ENCODE peak calls at places on chromosomes 3 and 15, in six cellular contexts. M is AG09309, I is transverse colon, H is astrocyte of the spinal cord, K is stomach, S is AG10803. D is an unnamed sample.

GRCh38 chr15:28921925-28922711 is 36.3 kb downstream of the APBA2 start:
- DNase-seq in M (no peak), I (no peak), H (no peak), K (no peak), S (no peak), D (no peak)

GRCh38 chr3:186307594-186307993 is 54.4 kb downstream of the DGKG start:
- DNase-seq in M (no peak), I (no peak), H (peak; percentile 55), K (no peak), S (peak; percentile 29), D (no peak)

GRCh38 chr15:48177875-48178611 is at the start of gene MYEF2:
- DNase-seq in M (no peak), I (peak; percentile 74), H (peak; percentile 75), K (peak; percentile 71), S (peak; percentile 62), D (no peak)

GRCh38 chr15:101615986-101616848 is 36.0 kb downstream of the TM2D3 start:
- DNase-seq in M (peak; percentile 52), I (peak; percentile 35), H (peak; percentile 68), K (peak; percentile 56), S (peak; percentile 78), D (no peak)

GRCh38 chr3:167559922-167560321 is 86.1 kb upstream of the SERPINI2 start:
- DNase-seq in M (no peak), I (no peak), H (no peak), K (no peak), S (no peak), D (no peak)

GRCh38 chr3:182920515-182921084 is 59.7 kb downstream of the DCUN1D1 start:
- DNase-seq in M (no peak), I (no peak), H (no peak), K (no peak), S (no peak), D (no peak)

GRCh38 chr3:137165117-137165806 is 207.5 kb downstream of the IL20RB start:
- DNase-seq in M (no peak), I (no peak), H (peak; percentile 35), K (no peak), S (peak; percentile 15), D (no peak)

GRCh38 chr3:14552041-14552648 is 12.0 kb upstream of the GRIP2 start:
- DNase-seq in M (no peak), I (no peak), H (no peak), K (no peak), S (no peak), D (no peak)

GRCh38 chr15:58629625-58630024 is 119.9 kb downstream of the ADAM10 start:
- DNase-seq in M (no peak), I (no peak), H (no peak), K (no peak), S (no peak), D (no peak)

GRCh38 chr3:46566040-46566631 is at the start of gene LRRC2:
- DNase-seq in M (peak; percentile 27), I (peak; percentile 42), H (peak; percentile 62), K (peak; percentile 73), S (peak; percentile 76), D (no peak)

GRCh38 chr3:118782755-118783202 is 251.9 kb downstream of the IGSF11 start:
- DNase-seq in M (no peak), I (no peak), H (no peak), K (no peak), S (no peak), D (no peak)

GRCh38 chr3:146589899-146590508 is 15.1 kb downstream of the PLSCR5 start:
- DNase-seq in M (no peak), I (peak; percentile 12), H (peak; percentile 65), K (no peak), S (peak; percentile 54), D (no peak)
- H3K4me3 ChIP-seq in M (no peak overlapping the region), I (no peak overlapping the region), H (no peak overlapping the region), K (no peak overlapping the region), S (no peak overlapping the region), D (no peak overlapping the region)

DNA sequence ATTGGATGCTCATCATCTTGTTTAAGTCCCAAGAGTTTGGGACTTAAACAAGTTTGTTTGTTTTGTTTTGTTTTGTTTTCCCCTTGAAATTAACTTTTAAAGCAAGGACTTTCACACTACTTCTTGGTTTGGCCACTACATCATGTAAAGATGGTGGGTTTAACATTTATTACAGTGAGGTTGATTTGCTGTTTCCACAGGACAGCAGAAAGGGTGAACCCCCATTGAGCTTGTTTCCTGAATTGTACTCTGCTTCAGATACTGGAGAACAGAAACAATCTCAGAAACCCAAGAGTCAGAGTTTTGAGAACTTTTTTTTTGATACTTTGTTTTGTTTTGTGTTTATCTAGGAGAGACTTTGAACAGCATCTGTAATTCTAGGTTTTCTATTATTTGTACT is 6.7 kb downstream of the POU1F1 start:
- DNase-seq in M (no peak), I (no peak), H (no peak), K (no peak), S (no peak), D (no peak)
- TF ChIP-seq CTCF in M (no peak), I (no peak), H (no peak), K (no peak), S (no peak), D (no peak)

GRCh38 chr3:184132947-184133346 is 2.2 kb upstream of the EIF2B5 start:
- DNase-seq in M (no peak), I (no peak), H (no peak), K (no peak), S (no peak), D (no peak)
- H3K4me3 ChIP-seq in M (no peak overlapping the region), I (no peak overlapping the region), H (no peak overlapping the region), K (no peak overlapping the region), S (no peak overlapping the region), D (no peak overlapping the region)

DNA sequence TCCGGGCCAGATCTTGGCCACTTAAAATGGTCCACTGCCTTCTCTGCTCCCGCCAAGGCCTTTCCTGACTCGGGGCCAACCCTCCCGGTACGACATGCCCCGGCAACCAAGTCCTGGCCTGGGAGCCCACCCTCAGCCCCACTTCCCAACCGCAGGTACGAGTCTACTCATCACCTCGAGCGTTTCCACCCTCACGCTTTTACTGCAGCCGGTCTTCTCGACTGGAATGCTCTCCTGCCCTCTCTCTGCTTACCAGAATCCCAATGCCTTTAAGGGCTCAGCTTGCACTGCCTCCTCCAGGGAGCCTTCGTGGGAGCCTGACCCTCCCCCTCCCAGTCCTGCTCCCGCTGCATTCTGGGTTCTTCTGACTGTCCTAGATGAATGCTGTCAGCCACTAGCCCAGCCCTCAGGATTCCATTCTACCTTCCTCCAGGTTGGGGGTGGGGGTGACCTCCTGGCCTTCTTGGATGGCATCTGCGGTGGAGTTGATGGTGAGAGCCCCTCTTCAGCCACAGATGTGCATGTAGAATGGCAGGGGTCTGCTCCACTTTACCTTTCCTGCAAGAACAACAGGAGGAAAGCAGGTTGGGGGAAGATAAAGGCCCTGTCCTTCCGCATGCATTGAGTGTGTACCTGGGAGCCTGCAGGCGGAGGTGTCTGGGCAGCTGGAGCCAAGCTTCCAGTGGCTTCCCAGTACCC is 1.1 kb upstream of the CSRNP1 start:
- DNase-seq in M (no peak), I (no peak), H (no peak), K (no peak), S (no peak), D (no peak)
- TF ChIP-seq CTCF in M (no peak), I (no peak), H (no peak), K (no peak), S (no peak), D (no peak)

DNA sequence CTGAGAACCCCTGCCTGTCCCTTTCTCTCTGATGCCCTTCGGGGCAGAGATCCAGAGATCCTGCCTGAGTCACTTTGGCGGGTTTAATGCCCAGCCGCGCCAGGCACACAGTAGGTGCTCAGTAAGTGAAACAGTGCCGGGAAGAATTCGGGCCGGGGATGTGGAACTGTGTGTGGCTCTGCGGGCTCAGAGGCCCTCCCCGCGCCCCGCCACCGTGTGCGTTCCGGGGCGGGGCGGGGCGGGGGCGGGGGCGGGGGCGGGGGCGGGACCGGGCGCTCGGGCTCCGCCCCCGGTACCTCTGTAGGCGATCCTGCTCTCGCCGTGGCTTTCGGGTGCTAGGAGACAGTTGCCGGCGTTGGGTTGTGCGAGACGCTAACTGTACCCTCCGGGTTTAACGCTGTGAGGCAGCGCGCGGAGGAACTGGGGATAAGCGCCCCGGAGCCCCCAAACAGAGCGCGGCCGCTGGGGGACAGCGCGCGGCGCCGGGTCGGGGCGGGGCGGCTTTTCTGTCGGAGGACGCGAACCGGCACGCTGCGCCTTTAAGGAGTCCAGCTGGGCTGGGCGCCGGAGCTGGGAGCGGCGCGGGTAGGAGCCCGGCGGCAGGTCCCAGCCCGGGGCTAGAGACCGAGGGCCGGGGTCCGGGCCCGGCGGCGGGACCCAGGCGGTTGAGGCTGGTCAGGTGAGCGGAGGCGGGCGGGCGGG is at the start of gene ABHD6:
- DNase-seq in M (peak; percentile 17), I (peak; percentile 82), H (peak; percentile 65), K (peak; percentile 79), S (peak; percentile 57), D (peak; percentile 95)
- H3K4me3 ChIP-seq in M (peak within 1 kb of the TSS; percentile 90), I (peak within 1 kb of the TSS; percentile 90), H (peak within 1 kb of the TSS; percentile 74), K (peak within 1 kb of the TSS; percentile 78), S (peak within 1 kb of the TSS; percentile 80), D (peak within 1 kb of the TSS; percentile 90)

DNA sequence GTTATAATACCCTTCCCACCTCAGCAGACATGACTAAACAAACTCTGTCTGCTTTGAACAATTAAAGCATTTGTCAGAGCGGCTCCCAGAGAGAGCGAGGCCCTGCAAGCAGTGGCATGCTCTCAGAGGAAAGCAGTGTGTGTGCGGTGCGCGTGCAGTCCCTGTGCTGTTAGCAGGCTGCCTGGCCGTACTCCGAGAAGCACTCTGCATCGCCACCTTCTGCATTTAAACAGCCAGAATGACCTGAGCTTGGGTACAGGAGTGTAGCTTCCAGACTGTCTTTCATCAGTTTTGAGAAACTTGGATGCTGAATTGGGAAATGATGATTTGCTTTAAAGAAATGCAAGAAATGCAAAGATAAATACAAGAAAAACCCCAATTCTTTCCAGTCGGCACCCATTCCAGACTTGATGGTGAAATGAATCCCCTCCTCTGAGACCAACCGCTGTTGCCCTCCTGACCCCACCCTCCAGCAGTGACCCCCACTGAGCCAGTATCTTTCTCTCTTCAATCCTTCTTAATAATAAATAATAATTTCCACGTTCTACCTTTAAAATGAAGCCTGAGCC is 113.5 kb downstream of the VGLL4 start:
- DNase-seq in M (peak; percentile 97), I (no peak), H (peak; percentile 99), K (no peak), S (peak; percentile 87), D (no peak)
- TF ChIP-seq CTCF in M (peak; percentile 43), I (no peak), H (peak; percentile 28), K (no peak), S (peak; percentile 27), D (no peak)

GRCh38 chr3:187738089-187738399 is 7.2 kb downstream of the BCL6 start:
- DNase-seq in M (no peak), I (no peak), H (no peak), K (no peak), S (no peak), D (no peak)

GRCh38 chr3:187735837-187736236 is 9.4 kb downstream of the BCL6 start:
- DNase-seq in M (no peak), I (no peak), H (no peak), K (no peak), S (no peak), D (no peak)

GRCh38 chr3:187737401-187738088 is 7.7 kb downstream of the BCL6 start:
- DNase-seq in M (no peak), I (peak; percentile 77), H (peak; percentile 72), K (peak; percentile 80), S (peak; percentile 66), D (peak; percentile 94)

GRCh38 chr3:187735383-187735782 is 9.9 kb downstream of the BCL6 start:
- DNase-seq in M (no peak), I (no peak), H (no peak), K (no peak), S (no peak), D (no peak)

GRCh38 chr3:187736418-187736871 is 8.8 kb downstream of the BCL6 start:
- DNase-seq in M (no peak), I (no peak), H (peak; percentile 62), K (no peak), S (peak; percentile 85), D (no peak)
- H3K4me3 ChIP-seq in M (no peak overlapping the region), I (peak overlapping the region; percentile 71), H (no peak overlapping the region), K (no peak overlapping the region), S (peak overlapping the region; percentile 98), D (peak overlapping the region; percentile 74)

D was measured in esophagus muscularis mucosa.